ENCODE peak calls at places on chromosomes 6 and 20, in nine cellular contexts. L, K, O, U, J, Y, H, A and E are unnamed samples.

GRCh38 chr20:1636621-1637020 is 16.8 kb upstream of the SIRPB1 start:
- DNase-seq in J (no peak), H (no peak), L (no peak), Y (no peak), U (no peak), K (no peak), A (no peak), O (no peak), E (no peak)

GRCh38 chr6:145948328-145948727 is 15.8 kb downstream of the SHPRH start:
- DNase-seq in L (no peak), O (no peak), U (no peak), H (no peak), J (peak), Y (no peak), K (no peak), A (no peak), E (no peak)

GRCh38 chr6:47440722-47441121 is 36.9 kb upstream of the CD2AP start:
- DNase-seq in Y (no peak), O (no peak), K (no peak), H (no peak), J (no peak), L (no peak), A (no peak), U (no peak), E (no peak)

GRCh38 chr6:169993861-169994481 is 242.5 kb downstream of the ERMARD start:
- DNase-seq in U (peak), Y (no peak), J (no peak), O (peak), H (no peak), A (no peak), L (no peak), K (no peak), E (no peak)

GRCh38 chr6:25105070-25105925 is 169.5 kb upstream of the RIPOR2 start:
- DNase-seq in A (no peak), H (no peak), O (no peak), K (no peak), Y (no peak), J (peak), U (no peak), L (no peak), E (no peak)

GRCh38 chr6:1814279-1814678 is 204.6 kb downstream of the FOXC1 start:
- DNase-seq in K (no peak), L (no peak), H (no peak), J (no peak), O (no peak), A (no peak), U (no peak), Y (no peak), E (no peak)

GRCh38 chr6:72755752-72756151 is 133.9 kb downstream of the KCNQ5 start:
- DNase-seq in J (no peak), L (no peak), K (no peak), A (no peak), O (no peak), H (no peak), U (no peak), Y (no peak), E (no peak)

GRCh38 chr20:44714701-44715494 is at the start of gene CCN5:
- DNase-seq in Y (no peak), K (peak), U (peak), H (peak), L (no peak), J (peak), O (peak), A (peak), E (peak)

GRCh38 chr6:28311139-28311823 is 24.7 kb downstream of the ZSCAN31 start:
- DNase-seq in J (no peak), H (no peak), O (no peak), K (no peak), U (no peak), Y (no peak), A (no peak), L (peak), E (no peak)

GRCh38 chr6:42509765-42510164 is 54.1 kb upstream of the UBR2 start:
- DNase-seq in H (no peak), L (no peak), O (no peak), A (no peak), J (peak), U (no peak), Y (no peak), K (no peak), E (no peak)

GRCh38 chr20:40568200-40568599 is 120.8 kb downstream of the MAFB start:
- DNase-seq in L (no peak), A (no peak), U (no peak), K (no peak), J (no peak), Y (no peak), O (no peak), H (no peak), E (no peak)

GRCh38 chr20:20364747-20365558 is 3.0 kb upstream of the INSM1 start:
- DNase-seq in O (no peak), A (no peak), H (no peak), K (no peak), J (no peak), Y (no peak), L (peak), U (peak), E (no peak)

GRCh38 chr20:35663516-35663812 is 1.2 kb downstream of the CPNE1 start:
- DNase-seq in U (no peak), Y (no peak), H (no peak), A (no peak), J (peak), L (no peak), K (no peak), O (no peak), E (no peak)

GRCh38 chr20:62716198-62716940 is 7.7 kb downstream of the NTSR1 start:
- DNase-seq in J (no peak), H (no peak), L (no peak), U (no peak), O (no peak), K (no peak), Y (no peak), A (no peak), E (no peak)

GRCh38 chr6:32852844-32853540 is 512 bp downstream of the TAP1 start:
- DNase-seq in Y (no peak), K (peak), J (peak), L (peak), U (peak), H (peak), O (peak), A (peak), E (peak)

GRCh38 chr6:5261545-5262109 is 314 bp downstream of the FARS2 start:
- DNase-seq in A (no peak), U (no peak), O (no peak), K (no peak), J (peak), H (no peak), Y (no peak), L (no peak), E (no peak)

GRCh38 chr6:13063300-13063918 is 264.9 kb downstream of the TBC1D7 start:
- DNase-seq in J (no peak), O (no peak), U (no peak), K (no peak), L (no peak), H (no peak), Y (no peak), A (no peak), E (no peak)

DNA sequence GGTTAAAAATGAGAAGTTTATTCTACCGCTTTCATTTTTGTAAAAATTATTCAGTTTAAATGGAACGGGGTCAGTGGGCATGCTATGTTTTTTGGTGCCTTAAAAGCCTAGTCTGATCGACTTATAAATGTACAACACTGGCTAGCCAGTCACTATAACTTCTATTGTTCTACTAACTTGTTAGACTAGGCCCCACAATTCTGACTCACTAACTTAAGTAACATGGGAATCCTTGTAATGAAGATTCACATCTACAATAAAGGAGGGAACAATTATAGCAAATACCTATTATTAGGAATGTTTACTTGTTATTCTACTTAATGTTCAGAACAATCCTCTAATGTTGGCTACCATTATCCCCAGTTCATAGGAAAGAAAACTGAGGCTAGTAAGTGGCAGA is 28.5 kb downstream of the REPS1 start:
- DNase-seq in A (no peak), K (no peak), U (no peak), L (no peak), O (no peak), H (no peak), J (no peak), Y (no peak), E (no peak)
- H3K27ac ChIP-seq in A (no peak), K (no peak), U (no peak), L (no peak), O (no peak), H (no peak), J (no peak), Y (no peak), E (no peak)

GRCh38 chr20:11084508-11084907 is 410.7 kb upstream of the JAG1 start:
- DNase-seq in L (no peak), U (no peak), H (no peak), J (peak), A (no peak), O (no peak), K (no peak), Y (no peak), E (no peak)

GRCh38 chr20:11080776-11081406 is 407.1 kb upstream of the JAG1 start:
- DNase-seq in U (no peak), H (no peak), Y (no peak), J (peak), K (no peak), O (peak), A (no peak), L (no peak), E (no peak)

GRCh38 chr20:11080010-11080409 is 406.2 kb upstream of the JAG1 start:
- DNase-seq in Y (no peak), J (no peak), A (no peak), O (no peak), L (no peak), K (no peak), U (no peak), H (no peak), E (no peak)

GRCh38 chr20:11083841-11084240 is 410.0 kb upstream of the JAG1 start:
- DNase-seq in Y (no peak), K (no peak), O (no peak), A (no peak), J (peak), U (no peak), H (no peak), L (no peak), E (no peak)
- TF ChIP-seq CTCF in Y (no peak), K (no peak), O (no peak), A (no peak), J (no peak), U (no peak), H (no peak), L (no peak), E (no peak)

DNA sequence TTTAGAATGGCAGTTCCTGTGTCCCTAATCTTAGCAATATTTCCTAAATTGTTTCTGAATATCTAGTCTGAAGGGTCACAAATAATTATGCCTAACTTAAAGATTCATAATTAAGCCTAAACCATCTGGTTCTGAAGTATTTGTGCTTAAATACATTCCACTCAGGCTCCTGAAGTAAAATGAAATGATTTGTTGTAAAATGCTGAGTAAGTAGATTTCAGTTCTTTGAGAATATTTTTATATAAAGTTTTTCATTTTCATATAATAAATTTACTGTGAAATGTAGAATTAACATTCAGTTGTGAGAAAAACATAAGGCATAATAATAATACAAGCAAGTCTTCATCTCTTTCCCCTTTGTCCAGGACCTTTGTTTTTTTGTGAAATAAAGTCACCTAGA is 330.6 kb upstream of the IMPG1 start:
- DNase-seq in A (no peak), Y (no peak), U (no peak), O (no peak), K (no peak), J (no peak), L (no peak), H (no peak), E (no peak)
- H3K27ac ChIP-seq in A (no peak), Y (no peak), U (no peak), O (no peak), K (no peak), J (no peak), L (no peak), H (no peak), E (no peak)

GRCh38 chr20:11178946-11179654 is 505.3 kb upstream of the JAG1 start:
- DNase-seq in A (no peak), O (no peak), U (no peak), L (peak), K (no peak), Y (no peak), J (peak), H (no peak), E (no peak)
- TF ChIP-seq CTCF in A (no peak), O (no peak), U (no peak), L (no peak), K (peak), Y (no peak), J (peak), H (no peak), E (no peak)

GRCh38 chr6:112118034-112118433 is 30.6 kb downstream of the FAM229B start:
- DNase-seq in J (no peak), U (no peak), Y (no peak), O (no peak), L (no peak), H (no peak), A (no peak), K (no peak), E (no peak)
- H3K27ac ChIP-seq in J (peak), U (no peak), Y (no peak), O (no peak), L (no peak), H (no peak), A (no peak), K (no peak), E (no peak)

GRCh38 chr6:162941128-162941527 is 213.4 kb downstream of the PACRG start:
- DNase-seq in O (no peak), J (no peak), K (no peak), H (no peak), A (no peak), Y (no peak), U (no peak), L (no peak), E (no peak)
- TF ChIP-seq CTCF in O (no peak), J (no peak), K (no peak), H (no peak), A (no peak), Y (no peak), U (no peak), L (no peak), E (no peak)

DNA sequence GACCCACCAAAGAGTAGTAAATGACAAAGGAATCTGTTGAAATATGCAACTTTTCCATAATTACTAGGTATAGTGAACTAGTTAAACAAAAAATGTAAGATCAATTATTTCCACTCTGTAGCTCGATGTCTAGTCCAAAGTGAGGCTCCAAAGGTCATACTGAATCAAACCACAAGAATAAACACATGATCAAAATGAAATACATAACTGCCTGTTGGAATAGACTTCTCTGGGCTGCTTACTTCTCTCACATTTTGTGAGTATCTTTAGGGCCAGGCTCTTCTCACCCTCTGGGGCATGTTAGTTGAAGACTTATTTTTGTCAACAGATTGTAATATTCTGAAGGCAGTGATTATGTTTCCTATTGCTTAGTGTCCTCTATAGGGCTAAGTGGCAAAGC is 103.7 kb upstream of the TMEM170B start:
- DNase-seq in H (no peak), K (no peak), O (no peak), U (no peak), J (peak), L (no peak), A (no peak), Y (no peak), E (no peak)
- H3K27ac ChIP-seq in H (no peak), K (peak), O (peak), U (no peak), J (peak), L (no peak), A (peak), Y (peak), E (peak)